ENCODE peak calls at places on chromosome 15, in seven cellular contexts. R, J, O, M, F, H and G are unnamed samples.

GRCh38 chr15:82063055-82063454 is 17.2 kb upstream of the MEX3B start:
- DNase-seq in R (peak; percentile 47), J (no peak), O (no peak), M (no peak), F (no peak), H (no peak), G (no peak)

GRCh38 chr15:91338763-91339162 is 238.7 kb downstream of the SV2B start:
- DNase-seq in R (peak; percentile 41), J (no peak), O (peak; percentile 40), M (peak; percentile 34), F (no peak), H (no peak), G (no peak)

GRCh38 chr15:29518442-29518841 is 248.8 kb upstream of the NSMCE3 start:
- DNase-seq in R (no peak), J (no peak), O (no peak), M (no peak), F (no peak), H (no peak), G (no peak)

GRCh38 chr15:64536244-64536836 is 76.0 kb downstream of the ZNF609 start:
- DNase-seq in R (no peak), J (peak; percentile 72), O (peak; percentile 92), M (peak; percentile 85), F (no peak), H (no peak), G (no peak)

GRCh38 chr15:32870240-32871033 is 152.6 kb downstream of the GREM1 start:
- DNase-seq in R (no peak), J (peak; percentile 93), O (peak; percentile 100), M (peak; percentile 90), F (peak; percentile 60), H (no peak), G (no peak)

GRCh38 chr15:35043380-35044095 is 41.6 kb downstream of the NANOGP8 start:
- DNase-seq in R (no peak), J (no peak), O (no peak), M (peak; percentile 45), F (no peak), H (no peak), G (no peak)

GRCh38 chr15:62066663-62067447 is at the start of gene C2CD4A:
- DNase-seq in R (peak; percentile 95), J (no peak), O (peak; percentile 42), M (peak; percentile 56), F (peak; percentile 58), H (peak; percentile 79), G (peak; percentile 74)

GRCh38 chr15:51576911-51577500 is 45.6 kb downstream of the DMXL2 start:
- DNase-seq in R (no peak), J (no peak), O (peak; percentile 19), M (peak; percentile 67), F (no peak), H (no peak), G (no peak)

GRCh38 chr15:57320543-57321220 is 55.6 kb upstream of the CGNL1 start:
- DNase-seq in R (no peak), J (no peak), O (peak; percentile 38), M (peak; percentile 85), F (no peak), H (no peak), G (no peak)

GRCh38 chr15:58342508-58342907 is 89.3 kb upstream of the LIPC start:
- DNase-seq in R (no peak), J (no peak), O (no peak), M (no peak), F (no peak), H (no peak), G (no peak)

GRCh38 chr15:78035319-78035718 is 42.2 kb downstream of the TBC1D2B start:
- DNase-seq in R (no peak), J (no peak), O (no peak), M (no peak), F (peak; percentile 41), H (no peak), G (no peak)
- H3K27ac ChIP-seq in R (no peak overlapping the region), J (no peak overlapping the region), O (no peak overlapping the region), M (no peak overlapping the region), F (peak overlapping the region; percentile 72), H (peak overlapping the region; percentile 81), G (peak overlapping the region; percentile 62)

GRCh38 chr15:70698412-70698811 is 64.9 kb downstream of the UACA start:
- DNase-seq in R (no peak), J (no peak), O (no peak), M (no peak), F (no peak), H (no peak), G (no peak)
- H3K27ac ChIP-seq in R (no peak overlapping the region), J (no peak overlapping the region), O (no peak overlapping the region), M (no peak overlapping the region), F (no peak overlapping the region), H (peak overlapping the region; percentile 76), G (no peak overlapping the region)

GRCh38 chr15:67923647-67923971 is 83.8 kb upstream of the RNU6-1 start:
- DNase-seq in R (no peak), J (no peak), O (peak; percentile 21), M (no peak), F (no peak), H (no peak), G (no peak)
- H3K27ac ChIP-seq in R (no peak overlapping the region), J (no peak overlapping the region), O (no peak overlapping the region), M (no peak overlapping the region), F (no peak overlapping the region), H (peak overlapping the region; percentile 44), G (peak overlapping the region; percentile 80)

GRCh38 chr15:38263996-38264395 is 11.4 kb downstream of the SPRED1 start:
- DNase-seq in R (no peak), J (no peak), O (peak; percentile 80), M (peak; percentile 70), F (no peak), H (no peak), G (no peak)
- H3K27ac ChIP-seq in R (no peak overlapping the region), J (no peak overlapping the region), O (no peak overlapping the region), M (no peak overlapping the region), F (no peak overlapping the region), H (no peak overlapping the region), G (no peak overlapping the region)

DNA sequence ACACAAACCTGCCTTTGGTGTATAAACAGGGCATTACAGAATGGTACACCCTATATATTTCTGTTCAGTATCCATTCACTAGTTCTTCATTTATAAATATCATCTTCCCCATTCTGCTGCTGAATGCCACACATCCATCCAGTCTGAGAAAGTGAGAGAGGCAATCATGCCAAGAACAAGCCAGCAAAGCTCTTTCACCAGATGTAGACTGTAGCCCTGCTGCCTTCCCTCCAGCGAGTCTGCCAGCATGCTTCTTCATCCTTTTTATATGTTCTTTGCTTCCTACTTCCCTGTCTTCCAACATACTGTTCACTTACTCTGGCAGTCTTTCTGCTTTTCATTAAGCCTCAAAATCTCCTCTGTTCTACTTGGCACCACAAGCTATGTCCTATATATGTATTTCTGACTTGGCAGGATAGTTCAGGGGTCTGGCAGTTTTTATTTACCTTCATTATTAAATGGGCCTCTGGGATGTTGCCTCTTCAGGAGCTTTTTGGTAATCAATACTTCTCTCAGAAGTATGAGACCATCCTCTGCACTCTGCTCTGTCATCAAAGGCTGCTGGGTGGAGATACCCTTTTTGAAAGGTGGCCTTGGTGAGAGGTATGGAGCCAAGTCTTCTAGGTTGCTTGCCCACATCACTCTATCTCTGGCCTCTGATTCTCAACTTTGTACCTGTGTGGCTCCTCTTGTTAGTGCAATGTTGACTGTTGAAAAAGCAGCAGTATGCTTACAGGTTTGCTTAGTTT is 48.6 kb downstream of the CHP1 start:
- DNase-seq in R (no peak), J (no peak), O (no peak), M (no peak), F (no peak), H (no peak), G (no peak)
- H3K27ac ChIP-seq in R (no peak overlapping the region), J (no peak overlapping the region), O (no peak overlapping the region), M (no peak overlapping the region), F (no peak overlapping the region), H (no peak overlapping the region), G (no peak overlapping the region)

DNA sequence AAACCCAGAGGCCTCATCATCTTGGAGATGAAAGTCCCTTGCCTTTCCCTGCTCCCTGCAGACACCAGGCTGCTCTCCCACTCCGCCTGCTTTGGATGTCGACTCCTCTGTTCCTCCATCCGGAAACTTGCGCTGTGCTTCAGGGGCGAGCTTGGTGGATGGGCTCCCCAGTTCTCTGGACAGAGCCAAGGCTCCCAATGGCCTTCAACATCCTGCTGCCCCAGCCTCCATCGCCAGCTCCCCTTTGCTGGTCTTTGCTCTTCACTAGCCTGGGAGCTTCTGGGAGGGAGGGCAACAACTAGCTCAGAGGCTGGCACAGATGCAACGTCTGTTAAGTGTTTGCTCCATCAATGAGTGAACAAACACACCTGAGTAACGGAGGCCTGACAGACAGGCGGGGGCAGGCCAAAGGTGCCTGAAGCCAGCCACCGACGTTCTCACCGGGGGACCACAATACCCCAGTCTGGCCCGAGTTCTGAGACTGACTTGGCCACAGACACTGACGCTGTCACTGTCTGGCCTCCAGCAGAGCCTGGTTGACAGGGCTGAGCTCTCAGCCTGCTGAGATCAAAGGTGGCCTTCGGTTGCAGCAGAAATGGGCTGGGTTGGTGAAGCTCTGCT is 39.0 kb downstream of the RGMA start:
- DNase-seq in R (no peak), J (no peak), O (no peak), M (no peak), F (no peak), H (no peak), G (no peak)
- H3K27ac ChIP-seq in R (no peak overlapping the region), J (no peak overlapping the region), O (no peak overlapping the region), M (no peak overlapping the region), F (no peak overlapping the region), H (peak overlapping the region; percentile 63), G (no peak overlapping the region)